ENCODE peak calls at places on chromosomes 11 and 22, in nine cellular contexts. F is HTR-8/SVneo; R is endothelial cell; W is stimulated activated CD4-positive, alpha-beta T cell treated with anti-CD3 and anti-CD28 coated beads, Interleukin-2, amount 100 ng/mL, for 24 hours; U is germinal center; V is adipocyte; Y is mucosa of gallbladder; J is GM23338; L is mesendoderm. O is an unnamed sample.

GRCh38 chr11:19027829-19028595 is 32.5 kb downstream of the MRGPRX2 start:
- DNase-seq in F (no peak), R (no peak), W (no peak), U (no peak), V (no peak), Y (peak), J (no peak), L (no peak), O (no peak)

GRCh38 chr11:116108161-116108560 is 603.9 kb upstream of the CADM1 start:
- DNase-seq in F (no peak), R (no peak), W (no peak), U (no peak), V (no peak), Y (no peak), J (no peak), L (peak), O (no peak)

GRCh38 chr22:24523873-24524272 is 28.7 kb downstream of the UPB1 start:
- DNase-seq in F (no peak), R (no peak), W (no peak), U (no peak), V (peak), Y (no peak), J (no peak), L (peak), O (no peak)

GRCh38 chr11:70109903-70110302 is 31.8 kb downstream of the ANO1 start:
- DNase-seq in F (no peak), R (no peak), W (no peak), U (no peak), V (no peak), Y (no peak), J (no peak), L (no peak), O (no peak)

GRCh38 chr11:11010624-11011127 is 152.8 kb upstream of the ZBED5 start:
- DNase-seq in F (peak), R (peak), W (no peak), U (no peak), V (peak), Y (peak), J (peak), L (peak), O (no peak)

GRCh38 chr11:1231396-1232327 is 8.8 kb downstream of the MUC5B start:
- DNase-seq in F (no peak), R (peak), W (no peak), U (no peak), V (no peak), Y (no peak), J (no peak), L (no peak), O (no peak)

GRCh38 chr11:119729581-119730346 is 764 bp upstream of the NECTIN1 start:
- DNase-seq in F (peak), R (no peak), W (no peak), U (no peak), V (peak), Y (peak), J (peak), L (peak), O (no peak)

GRCh38 chr11:8229299-8230177 is 34.1 kb downstream of the LMO1 start:
- DNase-seq in F (no peak), R (no peak), W (no peak), U (no peak), V (no peak), Y (no peak), J (no peak), L (no peak), O (no peak)

O was measured in stimulated activated naive CD4-positive, alpha-beta T cell treated with Interleukin-2 at 50 U/mL for 16 hours.